ENCODE peak calls at places on chromosomes 13 and 19, in six cellular contexts. G, M, I, Y, P and L are unnamed samples.

GRCh38 chr19:56162258-56162657 is 13.6 kb upstream of the GALP start:
- DNase-seq in G (peak; percentile 52), M (no peak), I (no peak), Y (no peak), P (no peak), L (no peak)

GRCh38 chr13:40539954-40540706 is 126.3 kb downstream of the FOXO1 start:
- DNase-seq in G (peak; percentile 90), M (no peak), I (no peak), Y (no peak), P (peak; percentile 60), L (no peak)

GRCh38 chr13:86974995-86975328 is 696.2 kb upstream of the SLITRK5 start:
- DNase-seq in G (no peak), M (no peak), I (no peak), Y (no peak), P (no peak), L (no peak)

GRCh38 chr19:57465680-57466381 is 8.9 kb upstream of the VN1R1 start:
- DNase-seq in G (peak; percentile 53), M (no peak), I (no peak), Y (no peak), P (no peak), L (peak; percentile 12)

GRCh38 chr13:113901642-113902041 is 37.8 kb upstream of the GAS6 start:
- DNase-seq in G (no peak), M (no peak), I (no peak), Y (no peak), P (no peak), L (no peak)

GRCh38 chr19:995051-995827 is 5.0 kb upstream of the GRIN3B start:
- DNase-seq in G (no peak), M (no peak), I (no peak), Y (no peak), P (no peak), L (no peak)

GRCh38 chr19:10551698-10552301 is 8.1 kb downstream of the ATG4D start:
- DNase-seq in G (peak; percentile 49), M (peak; percentile 60), I (no peak), Y (no peak), P (no peak), L (no peak)

GRCh38 chr19:38667552-38668205 is 20.2 kb downstream of the ACTN4 start:
- DNase-seq in G (no peak), M (no peak), I (no peak), Y (no peak), P (peak; percentile 66), L (no peak)

GRCh38 chr13:113470073-113470472 is 16.8 kb upstream of the ADPRHL1 start:
- DNase-seq in G (no peak), M (no peak), I (no peak), Y (no peak), P (no peak), L (no peak)

GRCh38 chr13:95403349-95404140 is 102.3 kb upstream of the ABCC4 start:
- DNase-seq in G (no peak), M (no peak), I (no peak), Y (no peak), P (no peak), L (peak; percentile 18)

GRCh38 chr19:29098091-29098490 is 114.9 kb downstream of the UQCRFS1 start:
- DNase-seq in G (no peak), M (no peak), I (no peak), Y (no peak), P (no peak), L (no peak)

GRCh38 chr13:85666356-85666755 is 132.9 kb downstream of the SLITRK6 start:
- DNase-seq in G (no peak), M (no peak), I (no peak), Y (no peak), P (no peak), L (no peak)

GRCh38 chr13:63107163-63107935 is 1691.7 kb upstream of the PCDH20 start:
- DNase-seq in G (peak; percentile 14), M (no peak), I (no peak), Y (no peak), P (no peak), L (no peak)

GRCh38 chr19:34838248-34838647 is 65.2 kb upstream of the ZNF599 start:
- DNase-seq in G (peak; percentile 41), M (no peak), I (no peak), Y (no peak), P (no peak), L (no peak)

GRCh38 chr19:46388311-46389095 is 24.9 kb downstream of the CCDC8 start:
- DNase-seq in G (no peak), M (no peak), I (peak; percentile 41), Y (peak; percentile 51), P (no peak), L (no peak)

GRCh38 chr13:110168999-110169933 is 137.7 kb downstream of the COL4A1 start:
- DNase-seq in G (peak; percentile 23), M (no peak), I (no peak), Y (no peak), P (no peak), L (no peak)

GRCh38 chr19:42284641-42285341 is 15.7 kb downstream of the CIC start:
- DNase-seq in G (no peak), M (no peak), I (no peak), Y (peak; percentile 79), P (no peak), L (no peak)

GRCh38 chr13:62320129-62320724 is 904.6 kb upstream of the PCDH20 start:
- DNase-seq in G (peak; percentile 76), M (no peak), I (no peak), Y (no peak), P (peak; percentile 25), L (peak; percentile 25)

GRCh38 chr19:6983448-6983847 is 37.8 kb downstream of the MBD3L2B start:
- DNase-seq in G (no peak), M (no peak), I (no peak), Y (no peak), P (no peak), L (no peak)

GRCh38 chr13:38399540-38399939 is 49.9 kb downstream of the UFM1 start:
- DNase-seq in G (no peak), M (no peak), I (no peak), Y (no peak), P (no peak), L (no peak)

GRCh38 chr19:4660181-4660791 is 9.9 kb downstream of the MYDGF start:
- DNase-seq in G (no peak), M (no peak), I (no peak), Y (no peak), P (no peak), L (no peak)

GRCh38 chr13:41029629-41030028 is 10.5 kb upstream of the ELF1 start:
- DNase-seq in G (no peak), M (no peak), I (no peak), Y (no peak), P (no peak), L (no peak)

GRCh38 chr19:49779731-49780578 is 13.2 kb downstream of the AP2A1 start:
- DNase-seq in G (no peak), M (no peak), I (no peak), Y (no peak), P (no peak), L (peak; percentile 30)

GRCh38 chr19:49781394-49781793 is 14.6 kb downstream of the AP2A1 start:
- DNase-seq in G (no peak), M (no peak), I (no peak), Y (no peak), P (no peak), L (no peak)

GRCh38 chr19:49780861-49781260 is 14.1 kb downstream of the AP2A1 start:
- DNase-seq in G (no peak), M (no peak), I (no peak), Y (no peak), P (no peak), L (no peak)

GRCh38 chr19:49786432-49786831 is 19.6 kb downstream of the AP2A1 start:
- DNase-seq in G (peak; percentile 49), M (no peak), I (no peak), Y (no peak), P (peak; percentile 25), L (no peak)

GRCh38 chr19:49782515-49782914 is 15.7 kb downstream of the AP2A1 start:
- DNase-seq in G (no peak), M (no peak), I (no peak), Y (no peak), P (no peak), L (no peak)
- H3K4me3 ChIP-seq in G (no peak overlapping the region), M (no peak overlapping the region), I (no peak overlapping the region), Y (no peak overlapping the region), P (no peak overlapping the region), L (no peak overlapping the region)

DNA sequence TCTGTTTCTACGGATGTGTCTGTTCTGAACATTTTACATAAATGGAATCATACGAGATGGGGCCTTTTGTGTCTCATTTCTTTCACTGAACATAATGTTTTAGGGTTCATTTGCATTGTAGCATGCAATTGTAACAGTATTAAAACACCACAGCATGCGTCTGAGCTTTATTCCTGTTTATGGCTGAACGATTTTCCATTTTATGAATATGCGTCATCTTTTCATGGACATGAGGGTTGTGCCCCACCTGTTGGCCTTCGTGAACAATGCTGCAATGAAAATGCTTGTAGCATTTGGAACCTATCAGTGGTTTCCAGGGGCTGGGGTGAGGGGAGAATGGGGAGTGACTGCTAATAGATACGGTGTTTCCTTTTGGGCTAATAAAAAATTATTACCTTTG is 5.1 kb downstream of the OR10H1 start:
- DNase-seq in G (no peak), M (no peak), I (no peak), Y (no peak), P (no peak), L (no peak)
- TF ChIP-seq CTCF in G (no peak), M (no peak), I (peak; percentile 18), Y (peak; percentile 32), P (no peak), L (peak; percentile 44)

DNA sequence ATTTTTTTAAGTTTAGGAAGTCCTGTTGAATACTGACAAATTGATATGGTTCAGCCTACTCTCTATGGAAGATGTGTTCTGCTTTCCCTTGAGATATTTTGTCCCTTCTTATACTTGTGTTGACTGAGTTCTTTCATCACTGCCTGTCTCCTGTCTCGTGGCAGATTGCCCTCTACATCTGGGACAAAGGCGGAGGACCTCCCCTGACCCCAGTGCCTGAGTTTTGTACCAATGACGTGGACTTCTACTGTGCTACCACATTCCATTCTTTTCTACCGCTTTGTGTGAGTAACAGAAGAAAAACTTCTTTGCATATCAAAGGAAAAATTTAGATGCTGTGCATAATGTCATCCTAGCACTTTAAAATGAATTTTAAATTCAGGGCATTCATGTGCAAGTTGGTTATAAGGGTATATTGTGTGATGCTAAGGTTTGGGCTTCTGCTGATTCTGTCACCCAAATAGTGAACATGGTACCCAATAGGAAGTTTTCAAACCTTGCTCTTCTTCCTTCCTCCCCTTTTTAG is 74.6 kb downstream of the B3GLCT start:
- DNase-seq in G (peak; percentile 13), M (no peak), I (no peak), Y (no peak), P (no peak), L (no peak)
- H3K4me3 ChIP-seq in G (no peak overlapping the region), M (no peak overlapping the region), I (no peak overlapping the region), Y (no peak overlapping the region), P (no peak overlapping the region), L (no peak overlapping the region)

GRCh38 chr13:30438286-30438685 is 16.0 kb downstream of the UBE2L5 start:
- DNase-seq in G (no peak), M (no peak), I (no peak), Y (no peak), P (no peak), L (no peak)

GRCh38 chr13:30441304-30441703 is 19.0 kb downstream of the UBE2L5 start:
- DNase-seq in G (no peak), M (no peak), I (no peak), Y (no peak), P (no peak), L (peak; percentile 41)

GRCh38 chr13:30443957-30444404 is 21.7 kb downstream of the UBE2L5 start:
- DNase-seq in G (no peak), M (no peak), I (no peak), Y (no peak), P (no peak), L (peak; percentile 75)

GRCh38 chr13:30446122-30446500 is 19.6 kb downstream of the HMGB1 start:
- DNase-seq in G (no peak), M (no peak), I (no peak), Y (no peak), P (no peak), L (no peak)

GRCh38 chr13:30442854-30443379 is 20.6 kb downstream of the UBE2L5 start:
- DNase-seq in G (no peak), M (no peak), I (no peak), Y (no peak), P (no peak), L (peak; percentile 43)
- TF ChIP-seq CTCF in G (no peak), M (no peak), I (no peak), Y (no peak), P (no peak), L (no peak)